ENCODE peak calls at places on chromosomes 5 and 9, in five cellular contexts. S is left ventricle myocardium inferior; Q is H1; L is psoas muscle; K is effector memory CD4-positive, alpha-beta T cell. X is an unnamed sample. For H3K4me1, the result is how much of the 10 kb centered on the place peaks cover.

GRCh38 chr5:43874772-43875171 is 271.8 kb downstream of the NNT start:
- DNase-seq in K (no peak), S (no peak), Q (no peak), L (no peak), X (no peak)

GRCh38 chr5:132388244-132389050 is 18.9 kb downstream of the SLC22A5 start:
- DNase-seq in K (no peak), L (no peak), S (no peak), Q (no peak), X (no peak)

GRCh38 chr5:107476783-107477182 is 194.0 kb downstream of the EFNA5 start:
- DNase-seq in K (no peak), Q (no peak), L (no peak), S (no peak), X (no peak)

GRCh38 chr5:27450607-27451006 is 412.2 kb upstream of the CDH9 start:
- DNase-seq in L (no peak), Q (no peak), K (no peak), S (no peak), X (no peak)

GRCh38 chr5:133307275-133307674 is 255.5 kb downstream of the HSPA4 start:
- DNase-seq in S (no peak), Q (no peak), L (no peak), K (no peak), X (no peak)

GRCh38 chr9:114387678-114388431 is at the start of gene AKNA:
- DNase-seq in S (peak), K (peak), L (peak), Q (no peak), X (peak)

GRCh38 chr9:81522721-81523551 is 166.4 kb downstream of the TLE1 start:
- DNase-seq in L (no peak), Q (no peak), S (no peak), K (no peak), X (no peak)

GRCh38 chr9:116945817-116946216 is 258.7 kb downstream of the TRIM32 start:
- DNase-seq in L (no peak), S (no peak), K (no peak), Q (no peak), X (no peak)

GRCh38 chr9:137146527-137146918 is 7.6 kb downstream of the GRIN1 start:
- DNase-seq in S (no peak), L (no peak), Q (no peak), K (no peak), X (no peak)
- H3K4me3 ChIP-seq in S (no peak), L (no peak), Q (no peak), K (no peak), X (no peak)

DNA sequence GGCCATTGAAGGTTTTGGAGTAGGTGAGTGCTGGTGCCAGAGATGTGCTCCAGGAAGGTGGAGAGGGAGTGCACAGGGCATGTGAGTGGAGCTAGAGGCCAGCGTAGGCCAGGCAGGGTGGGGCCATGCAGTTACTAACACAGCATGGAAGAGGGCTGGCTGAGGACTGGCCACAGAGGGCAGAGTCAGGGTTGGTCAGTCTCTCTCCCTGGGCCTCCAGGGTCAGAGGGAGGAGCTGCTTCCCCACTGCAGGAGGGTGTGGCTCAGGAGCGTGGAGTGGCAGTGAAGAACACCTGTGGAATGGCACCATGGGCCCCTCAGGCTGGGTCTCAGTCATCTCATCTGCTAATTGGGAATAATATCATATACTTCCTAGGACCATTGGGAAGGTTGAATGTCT is 167.7 kb downstream of the MACROH2A1 start:
- DNase-seq in L (no peak), S (no peak), Q (no peak), K (no peak), X (peak)
- H3K4me1 ChIP-seq in L (under half), S (under half), Q (under half), K (under half), X (under half)

GRCh38 chr9:127122176-127123151 is at the start of gene ANGPTL2:
- DNase-seq in Q (peak), S (peak), K (no peak), L (peak), X (peak)
- H3K4me3 ChIP-seq in Q (peak), S (peak), K (no peak), L (peak), X (peak)

DNA sequence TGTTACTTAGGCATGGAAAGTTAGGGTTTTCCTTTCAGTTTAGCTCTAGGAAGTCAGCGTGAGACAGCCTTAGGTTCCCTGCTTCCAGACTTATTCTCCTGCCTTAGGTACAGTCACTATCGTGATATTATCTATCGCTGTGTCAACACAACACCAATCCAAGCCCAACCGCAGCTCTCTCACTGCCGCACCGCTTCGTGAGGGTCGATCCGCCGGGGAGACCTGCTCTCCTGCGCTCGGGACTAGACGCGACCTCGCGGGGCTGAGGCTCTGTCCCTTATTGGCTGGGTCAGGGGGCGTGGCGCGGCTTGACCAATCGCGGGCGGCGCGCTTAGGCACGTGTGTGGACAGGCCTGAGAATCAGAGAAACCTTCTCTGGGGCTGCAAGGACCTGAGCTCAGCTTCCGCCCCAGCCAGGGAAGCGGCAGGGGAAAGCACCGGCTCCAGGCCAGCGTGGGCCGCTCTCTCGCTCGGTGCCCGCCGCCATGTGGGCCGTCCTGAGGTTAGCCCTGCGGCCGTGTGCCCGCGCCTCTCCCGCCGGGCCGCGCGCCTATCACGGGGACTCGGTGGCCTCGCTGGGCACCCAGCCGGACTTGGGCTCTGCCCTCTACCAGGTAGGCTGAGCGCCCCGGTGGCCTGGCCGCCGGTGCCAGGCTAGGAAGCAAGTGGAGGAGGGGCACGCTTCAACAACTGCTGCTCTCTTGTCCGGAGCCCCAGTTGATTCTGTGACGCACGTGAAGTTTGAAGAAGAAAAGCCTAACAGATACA is at the start of gene MCCC2:
- DNase-seq in Q (peak), S (peak), L (peak), K (peak), X (peak)
- H3K4me1 ChIP-seq in Q (under half), S (under half), L (under half), K (under half), X (under half)

GRCh38 chr5:60312098-60312497 is 387.9 kb downstream of the DEPDC1B start:
- DNase-seq in L (no peak), S (no peak), Q (no peak), K (no peak), X (no peak)
- H3K4me3 ChIP-seq in L (no peak), S (no peak), Q (no peak), K (no peak), X (no peak)

X was measured in aorta.